ENCODE peak calls at places on chromosome 2, in nine cellular contexts. E is GM12865; H is tibial artery; G is skeletal muscle cell; A is fibroblast of gingiva; P is transverse colon; M is iris pigment epithelial cell; R is stimulated activated naive CD8-positive, alpha-beta T cell treated with anti-CD3 and anti-CD28 coated beads, Interleukin-15, Interleukin-2, amounts not matched to agents 100 U/mL and 50 U/mL, for 24 hours; S is IMR-90. K is an unnamed sample.

GRCh38 chr2:2234398-2234797 is 96.7 kb downstream of the MYT1L start:
- DNase-seq in S (no peak), H (no peak), R (no peak), A (no peak), M (no peak), G (no peak), E (no peak), P (no peak), K (no peak)

GRCh38 chr2:10286216-10287037 is 16.3 kb upstream of the HPCAL1 start:
- DNase-seq in P (peak), A (no peak), E (no peak), H (peak), G (no peak), R (no peak), M (no peak), S (no peak), K (peak)

GRCh38 chr2:216572582-216573578 is 60.3 kb upstream of the IGFBP2 start:
- DNase-seq in E (no peak), R (no peak), S (no peak), A (peak), H (peak), G (no peak), P (no peak), M (no peak), K (peak)

GRCh38 chr2:215436705-215437570 is 1.1 kb upstream of the FN1 start:
- DNase-seq in P (no peak), E (peak), H (no peak), A (no peak), M (peak), R (peak), S (no peak), G (no peak), K (no peak)

GRCh38 chr2:224085246-224085645 is 46.2 kb upstream of the SERPINE2 start:
- DNase-seq in G (peak), R (no peak), P (no peak), A (peak), M (peak), H (no peak), S (peak), E (no peak), K (no peak)

GRCh38 chr2:74316616-74317295 is 26.5 kb downstream of the SLC4A5 start:
- DNase-seq in R (no peak), S (no peak), P (no peak), E (no peak), H (no peak), G (no peak), M (peak), A (no peak), K (no peak)

GRCh38 chr2:68653538-68653982 is 10.2 kb downstream of the PROKR1 start:
- DNase-seq in G (peak), A (peak), H (no peak), S (peak), P (peak), R (peak), M (peak), E (peak), K (no peak)

GRCh38 chr2:218431878-218432277 is 13.0 kb downstream of the VIL1 start:
- DNase-seq in H (peak), E (no peak), S (no peak), A (no peak), G (no peak), M (no peak), R (no peak), P (no peak), K (no peak)

GRCh38 chr2:82731824-82732223 is 1727.3 kb downstream of the SUCLG1 start:
- DNase-seq in A (no peak), G (no peak), S (no peak), M (no peak), H (no peak), R (no peak), P (no peak), E (no peak), K (no peak)

GRCh38 chr2:74938264-74938663 is 20.2 kb upstream of the POLE4 start:
- DNase-seq in R (no peak), H (no peak), G (no peak), S (no peak), M (no peak), P (no peak), A (no peak), E (no peak), K (no peak)

GRCh38 chr2:45302011-45302325 is 292.7 kb upstream of the SIX2 start:
- DNase-seq in M (no peak), H (no peak), P (no peak), A (no peak), S (no peak), R (no peak), G (no peak), E (no peak), K (no peak)

GRCh38 chr2:112033600-112033999 is 21.5 kb upstream of the TMEM87B start:
- DNase-seq in E (no peak), P (no peak), H (no peak), G (no peak), S (peak), A (peak), M (peak), R (no peak), K (no peak)

GRCh38 chr2:42602218-42602936 is 33.9 kb downstream of the MTA3 start:
- DNase-seq in P (peak), H (no peak), E (peak), M (peak), A (no peak), R (no peak), G (no peak), S (no peak), K (no peak)

GRCh38 chr2:236793041-236794011 is 223.7 kb downstream of the ACKR3 start:
- DNase-seq in A (no peak), G (no peak), P (no peak), S (no peak), H (no peak), M (no peak), E (no peak), R (no peak), K (no peak)

GRCh38 chr2:46232860-46233259 is 64.3 kb upstream of the EPAS1 start:
- DNase-seq in S (no peak), G (no peak), R (no peak), P (no peak), E (no peak), A (no peak), M (peak), H (no peak), K (no peak)

GRCh38 chr2:160157861-160158813 is 41.9 kb downstream of the ITGB6 start:
- DNase-seq in P (no peak), E (no peak), M (peak), H (no peak), S (peak), G (peak), R (no peak), A (peak), K (no peak)

GRCh38 chr2:215620528-215620927 is 184.7 kb upstream of the FN1 start:
- DNase-seq in R (no peak), E (no peak), M (no peak), P (no peak), S (no peak), H (no peak), A (no peak), G (no peak), K (no peak)

GRCh38 chr2:98917031-98917459 is 19.0 kb downstream of the CRACDL start:
- DNase-seq in S (peak), G (peak), P (no peak), H (peak), E (no peak), M (peak), R (no peak), A (peak), K (no peak)

GRCh38 chr2:175726213-175726612 is 275.9 kb downstream of the LNPK start:
- DNase-seq in A (peak), H (no peak), S (peak), P (no peak), R (no peak), M (peak), G (no peak), E (no peak), K (no peak)